ENCODE peak calls at places on chromosome 16, in nine cellular contexts. One of them, this sample, is unnamed.

GRCh38 chr16:23296994-23297393 is 5.1 kb upstream of the SCNN1B start:
- DNase-seq in left ventricle myocardium inferior: no peak
- DNase-seq in colonic mucosa: peak
- DNase-seq in tibial artery: no peak
- DNase-seq in ovary: no peak
- DNase-seq in fibroblast of the aortic adventitia: no peak
- DNase-seq in spleen: no peak
- DNase-seq in neural crest cell: no peak
- DNase-seq in A549: peak
- DNase-seq in this sample: no peak

GRCh38 chr16:3187798-3188674 is at the start of gene OR1F1:
- DNase-seq in left ventricle myocardium inferior: no peak
- DNase-seq in colonic mucosa: no peak
- DNase-seq in tibial artery: no peak
- DNase-seq in ovary: no peak
- DNase-seq in fibroblast of the aortic adventitia: peak
- DNase-seq in spleen: peak
- DNase-seq in neural crest cell: peak
- DNase-seq in A549: peak
- DNase-seq in this sample: peak

GRCh38 chr16:54538241-54538640 is 251.7 kb upstream of the IRX3 start:
- DNase-seq in left ventricle myocardium inferior: no peak
- DNase-seq in colonic mucosa: no peak
- DNase-seq in tibial artery: no peak
- DNase-seq in ovary: no peak
- DNase-seq in fibroblast of the aortic adventitia: peak
- DNase-seq in spleen: no peak
- DNase-seq in neural crest cell: no peak
- DNase-seq in A549: no peak
- DNase-seq in this sample: peak

GRCh38 chr16:67391424-67392300 is 1.6 kb downstream of the TPPP3 start:
- DNase-seq in left ventricle myocardium inferior: no peak
- DNase-seq in colonic mucosa: no peak
- DNase-seq in tibial artery: peak
- DNase-seq in ovary: no peak
- DNase-seq in fibroblast of the aortic adventitia: no peak
- DNase-seq in spleen: peak
- DNase-seq in neural crest cell: no peak
- DNase-seq in A549: no peak
- DNase-seq in this sample: no peak

GRCh38 chr16:1296688-1297412 is 12.6 kb upstream of the UBE2I start:
- DNase-seq in left ventricle myocardium inferior: no peak
- DNase-seq in colonic mucosa: peak
- DNase-seq in tibial artery: no peak
- DNase-seq in ovary: no peak
- DNase-seq in fibroblast of the aortic adventitia: peak
- DNase-seq in spleen: no peak
- DNase-seq in neural crest cell: no peak
- DNase-seq in A549: peak
- DNase-seq in this sample: peak

GRCh38 chr16:82185012-82185411 is 15.0 kb upstream of the MPHOSPH6 start:
- DNase-seq in left ventricle myocardium inferior: no peak
- DNase-seq in colonic mucosa: no peak
- DNase-seq in tibial artery: no peak
- DNase-seq in ovary: no peak
- DNase-seq in fibroblast of the aortic adventitia: no peak
- DNase-seq in spleen: no peak
- DNase-seq in neural crest cell: no peak
- DNase-seq in A549: no peak
- DNase-seq in this sample: no peak

GRCh38 chr16:53511403-53512280 is 8.6 kb upstream of the AKTIP start:
- DNase-seq in left ventricle myocardium inferior: no peak
- DNase-seq in colonic mucosa: no peak
- DNase-seq in tibial artery: no peak
- DNase-seq in ovary: no peak
- DNase-seq in fibroblast of the aortic adventitia: no peak
- DNase-seq in spleen: peak
- DNase-seq in neural crest cell: no peak
- DNase-seq in A549: no peak
- DNase-seq in this sample: no peak

GRCh38 chr16:1258906-1259759 is 3.3 kb downstream of the TPSD1 start:
- DNase-seq in left ventricle myocardium inferior: no peak
- DNase-seq in colonic mucosa: no peak
- DNase-seq in tibial artery: no peak
- DNase-seq in ovary: no peak
- DNase-seq in fibroblast of the aortic adventitia: no peak
- DNase-seq in spleen: no peak
- DNase-seq in neural crest cell: no peak
- DNase-seq in A549: no peak
- DNase-seq in this sample: no peak

GRCh38 chr16:73846292-73846849 is 450.2 kb upstream of the PSMD7 start:
- DNase-seq in left ventricle myocardium inferior: no peak
- DNase-seq in colonic mucosa: no peak
- DNase-seq in tibial artery: no peak
- DNase-seq in ovary: no peak
- DNase-seq in fibroblast of the aortic adventitia: no peak
- DNase-seq in spleen: no peak
- DNase-seq in neural crest cell: no peak
- DNase-seq in A549: no peak
- DNase-seq in this sample: no peak

GRCh38 chr16:82646504-82646903 is 19.7 kb downstream of the CDH13 start:
- DNase-seq in left ventricle myocardium inferior: no peak
- DNase-seq in colonic mucosa: no peak
- DNase-seq in tibial artery: no peak
- DNase-seq in ovary: no peak
- DNase-seq in fibroblast of the aortic adventitia: no peak
- DNase-seq in spleen: no peak
- DNase-seq in neural crest cell: no peak
- DNase-seq in A549: no peak
- DNase-seq in this sample: no peak

GRCh38 chr16:75288181-75288580 is 36.8 kb upstream of the BCAR1 start:
- DNase-seq in left ventricle myocardium inferior: no peak
- DNase-seq in colonic mucosa: no peak
- DNase-seq in tibial artery: no peak
- DNase-seq in ovary: no peak
- DNase-seq in fibroblast of the aortic adventitia: no peak
- DNase-seq in spleen: no peak
- DNase-seq in neural crest cell: no peak
- DNase-seq in A549: no peak
- DNase-seq in this sample: no peak

GRCh38 chr16:30929167-30929566 is 5.8 kb downstream of the FBXL19 start:
- DNase-seq in left ventricle myocardium inferior: no peak
- DNase-seq in colonic mucosa: no peak
- DNase-seq in tibial artery: no peak
- DNase-seq in ovary: no peak
- DNase-seq in fibroblast of the aortic adventitia: no peak
- DNase-seq in spleen: no peak
- DNase-seq in neural crest cell: no peak
- DNase-seq in A549: no peak
- DNase-seq in this sample: no peak

GRCh38 chr16:30931068-30931655 is 7.8 kb downstream of the FBXL19 start:
- DNase-seq in left ventricle myocardium inferior: no peak
- DNase-seq in colonic mucosa: no peak
- DNase-seq in tibial artery: no peak
- DNase-seq in ovary: no peak
- DNase-seq in fibroblast of the aortic adventitia: no peak
- DNase-seq in spleen: no peak
- DNase-seq in neural crest cell: no peak
- DNase-seq in A549: no peak
- DNase-seq in this sample: no peak

GRCh38 chr16:30937692-30938091 is 11.2 kb upstream of the ORAI3 start:
- DNase-seq in left ventricle myocardium inferior: no peak
- DNase-seq in colonic mucosa: no peak
- DNase-seq in tibial artery: no peak
- DNase-seq in ovary: no peak
- DNase-seq in fibroblast of the aortic adventitia: no peak
- DNase-seq in spleen: no peak
- DNase-seq in neural crest cell: no peak
- DNase-seq in A549: no peak
- DNase-seq in this sample: no peak

GRCh38 chr16:30930160-30930571 is 6.8 kb downstream of the FBXL19 start:
- DNase-seq in left ventricle myocardium inferior: no peak
- DNase-seq in colonic mucosa: no peak
- DNase-seq in tibial artery: no peak
- DNase-seq in ovary: peak
- DNase-seq in fibroblast of the aortic adventitia: no peak
- DNase-seq in spleen: peak
- DNase-seq in neural crest cell: no peak
- DNase-seq in A549: no peak
- DNase-seq in this sample: no peak

DNA sequence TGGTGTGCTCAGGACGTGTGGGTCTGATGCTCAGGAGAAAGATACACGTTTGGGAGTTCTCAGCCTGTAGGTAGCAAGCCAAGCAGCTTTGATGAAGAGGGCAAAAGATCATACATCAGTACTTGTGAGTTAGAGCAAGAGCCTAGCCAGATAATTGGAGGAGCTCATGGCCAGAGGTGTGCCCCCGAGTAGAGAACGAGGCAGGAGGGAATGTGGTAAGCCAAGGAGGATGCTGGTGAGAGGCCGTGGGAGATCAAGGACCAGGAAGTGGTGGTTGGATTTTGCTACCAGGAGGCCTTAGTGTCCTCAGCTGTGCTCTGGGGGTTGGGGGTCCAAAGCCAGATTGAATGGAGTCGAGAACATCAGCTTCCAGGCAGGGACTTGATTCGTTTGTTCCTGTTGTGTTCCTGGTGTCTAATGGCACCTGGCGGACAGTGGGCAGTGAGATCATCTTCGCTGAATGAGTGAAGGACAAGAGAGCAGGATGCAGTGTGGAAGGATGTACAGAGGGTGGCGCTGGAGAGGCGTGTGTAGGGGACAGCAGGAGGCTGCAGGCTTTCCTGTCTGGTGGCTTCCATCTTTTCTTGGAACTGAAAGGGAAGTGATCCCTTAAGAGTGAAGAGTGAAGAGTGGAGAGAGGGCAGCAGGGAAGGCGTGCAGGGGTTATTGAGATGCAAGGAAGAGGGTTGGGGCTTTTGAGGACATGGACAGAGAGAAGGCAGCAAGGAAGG is 11.6 kb downstream of the FBXL19 start:
- DNase-seq in left ventricle myocardium inferior: no peak
- DNase-seq in colonic mucosa: peak
- DNase-seq in tibial artery: no peak
- DNase-seq in ovary: no peak
- DNase-seq in fibroblast of the aortic adventitia: peak
- DNase-seq in spleen: no peak
- DNase-seq in neural crest cell: peak
- DNase-seq in A549: peak
- DNase-seq in this sample: peak
- TF ChIP-seq CTCF in left ventricle myocardium inferior: peak
- TF ChIP-seq CTCF in colonic mucosa: peak
- TF ChIP-seq CTCF in tibial artery: peak
- TF ChIP-seq CTCF in ovary: no peak
- TF ChIP-seq CTCF in fibroblast of the aortic adventitia: peak
- TF ChIP-seq CTCF in spleen: peak
- TF ChIP-seq CTCF in neural crest cell: peak
- TF ChIP-seq CTCF in A549: peak
- TF ChIP-seq CTCF in this sample: peak

GRCh38 chr16:56643080-56643778 is 4.8 kb downstream of the MT1A start:
- DNase-seq in left ventricle myocardium inferior: peak
- DNase-seq in colonic mucosa: peak
- DNase-seq in tibial artery: peak
- DNase-seq in ovary: peak
- DNase-seq in fibroblast of the aortic adventitia: peak
- DNase-seq in spleen: peak
- DNase-seq in neural crest cell: no peak
- DNase-seq in A549: peak
- DNase-seq in this sample: peak
- TF ChIP-seq CTCF in left ventricle myocardium inferior: peak
- TF ChIP-seq CTCF in colonic mucosa: no peak
- TF ChIP-seq CTCF in tibial artery: peak
- TF ChIP-seq CTCF in ovary: no peak
- TF ChIP-seq CTCF in fibroblast of the aortic adventitia: peak
- TF ChIP-seq CTCF in spleen: peak
- TF ChIP-seq CTCF in neural crest cell: peak
- TF ChIP-seq CTCF in A549: peak
- TF ChIP-seq CTCF in this sample: peak

GRCh38 chr16:71440669-71441347 is 1.0 kb downstream of the TLE7 start:
- DNase-seq in left ventricle myocardium inferior: no peak
- DNase-seq in colonic mucosa: no peak
- DNase-seq in tibial artery: no peak
- DNase-seq in ovary: no peak
- DNase-seq in fibroblast of the aortic adventitia: no peak
- DNase-seq in spleen: no peak
- DNase-seq in neural crest cell: no peak
- DNase-seq in A549: no peak
- DNase-seq in this sample: no peak
- TF ChIP-seq CTCF in left ventricle myocardium inferior: no peak
- TF ChIP-seq CTCF in colonic mucosa: no peak
- TF ChIP-seq CTCF in tibial artery: no peak
- TF ChIP-seq CTCF in ovary: no peak
- TF ChIP-seq CTCF in fibroblast of the aortic adventitia: no peak
- TF ChIP-seq CTCF in spleen: no peak
- TF ChIP-seq CTCF in neural crest cell: peak
- TF ChIP-seq CTCF in A549: no peak
- TF ChIP-seq CTCF in this sample: peak

GRCh38 chr16:12513791-12514175 is 289.9 kb downstream of the CPPED1 start:
- DNase-seq in left ventricle myocardium inferior: no peak
- DNase-seq in colonic mucosa: no peak
- DNase-seq in tibial artery: no peak
- DNase-seq in ovary: no peak
- DNase-seq in fibroblast of the aortic adventitia: no peak
- DNase-seq in spleen: no peak
- DNase-seq in neural crest cell: no peak
- DNase-seq in A549: no peak
- DNase-seq in this sample: no peak

GRCh38 chr16:12517310-12517694 is 286.4 kb downstream of the CPPED1 start:
- DNase-seq in left ventricle myocardium inferior: no peak
- DNase-seq in colonic mucosa: no peak
- DNase-seq in tibial artery: no peak
- DNase-seq in ovary: no peak
- DNase-seq in fibroblast of the aortic adventitia: no peak
- DNase-seq in spleen: no peak
- DNase-seq in neural crest cell: no peak
- DNase-seq in A549: no peak
- DNase-seq in this sample: no peak

GRCh38 chr16:12516621-12517309 is 286.9 kb downstream of the CPPED1 start:
- DNase-seq in left ventricle myocardium inferior: no peak
- DNase-seq in colonic mucosa: peak
- DNase-seq in tibial artery: no peak
- DNase-seq in ovary: no peak
- DNase-seq in fibroblast of the aortic adventitia: no peak
- DNase-seq in spleen: no peak
- DNase-seq in neural crest cell: no peak
- DNase-seq in A549: no peak
- DNase-seq in this sample: no peak

GRCh38 chr16:12515771-12516170 is 287.9 kb downstream of the CPPED1 start:
- DNase-seq in left ventricle myocardium inferior: no peak
- DNase-seq in colonic mucosa: no peak
- DNase-seq in tibial artery: no peak
- DNase-seq in ovary: no peak
- DNase-seq in fibroblast of the aortic adventitia: no peak
- DNase-seq in spleen: no peak
- DNase-seq in neural crest cell: no peak
- DNase-seq in A549: no peak
- DNase-seq in this sample: no peak

DNA sequence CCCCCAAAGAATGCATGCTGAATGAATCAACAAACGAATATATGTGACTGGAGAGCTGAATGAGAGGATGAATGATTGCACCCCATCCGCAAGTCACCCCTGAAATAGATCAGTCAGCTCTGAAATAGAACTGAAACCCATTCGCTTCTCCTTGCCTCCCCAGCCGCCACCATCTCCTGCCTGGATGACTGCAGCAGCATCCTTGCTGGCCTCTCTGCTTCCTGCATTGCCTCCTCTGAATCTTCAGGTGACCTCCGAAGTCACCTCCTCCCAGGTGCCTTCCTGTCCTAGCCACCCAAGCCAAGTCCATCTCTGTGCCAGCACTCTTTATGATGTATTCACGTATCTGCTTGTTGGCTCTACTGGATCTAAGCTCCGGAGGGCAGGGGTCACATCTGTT is 288.3 kb downstream of the CPPED1 start:
- DNase-seq in left ventricle myocardium inferior: no peak
- DNase-seq in colonic mucosa: no peak
- DNase-seq in tibial artery: no peak
- DNase-seq in ovary: no peak
- DNase-seq in fibroblast of the aortic adventitia: no peak
- DNase-seq in spleen: no peak
- DNase-seq in neural crest cell: no peak
- DNase-seq in A549: no peak
- DNase-seq in this sample: no peak
- TF ChIP-seq CTCF in left ventricle myocardium inferior: no peak
- TF ChIP-seq CTCF in colonic mucosa: no peak
- TF ChIP-seq CTCF in tibial artery: no peak
- TF ChIP-seq CTCF in ovary: no peak
- TF ChIP-seq CTCF in fibroblast of the aortic adventitia: no peak
- TF ChIP-seq CTCF in spleen: no peak
- TF ChIP-seq CTCF in neural crest cell: no peak
- TF ChIP-seq CTCF in A549: no peak
- TF ChIP-seq CTCF in this sample: no peak

This sample was measured in choroid plexus epithelial cell.